ENCODE peak calls at places on chromosomes 6 and 20, in six cellular contexts. L is IMR-90, H is mesendoderm, R is H9, W is trophoblast cell, A is mesenchymal stem cell. E is an unnamed sample.

GRCh38 chr6:35140991-35141720 is at the start of gene TCP11:
- DNase-seq in L (no peak), H (peak), R (peak), W (no peak), A (no peak), E (no peak)

GRCh38 chr6:91485047-91485446 is 898.2 kb upstream of the MAP3K7 start:
- DNase-seq in L (no peak), H (no peak), R (no peak), W (no peak), A (no peak), E (no peak)

GRCh38 chr6:134288538-134289203 is 29.2 kb downstream of the SGK1 start:
- DNase-seq in L (peak), H (no peak), R (no peak), W (peak), A (peak), E (no peak)

GRCh38 chr6:31729515-31729978 is 448 bp upstream of the DDAH2 start:
- DNase-seq in L (peak), H (peak), R (peak), W (peak), A (peak), E (peak)

GRCh38 chr6:10963113-10963512 is 76.3 kb downstream of the SYCP2L start:
- DNase-seq in L (peak), H (no peak), R (no peak), W (no peak), A (no peak), E (no peak)

GRCh38 chr6:135025775-135026174 is 28.8 kb downstream of the HBS1L start:
- DNase-seq in L (no peak), H (no peak), R (no peak), W (no peak), A (no peak), E (no peak)

GRCh38 chr6:146357578-146358340 is 185.9 kb upstream of the RAB32 start:
- DNase-seq in L (peak), H (no peak), R (no peak), W (peak), A (peak), E (no peak)

GRCh38 chr6:55141611-55142010 is 32.7 kb upstream of the HCRTR2 start:
- DNase-seq in L (peak), H (no peak), R (no peak), W (no peak), A (no peak), E (no peak)

GRCh38 chr20:12860619-12861247 is 148.0 kb upstream of the SPTLC3 start:
- DNase-seq in L (no peak), H (no peak), R (no peak), W (no peak), A (no peak), E (no peak)

GRCh38 chr20:62772994-62773858 is 23.0 kb upstream of the MRGBP start:
- DNase-seq in L (peak), H (no peak), R (no peak), W (no peak), A (no peak), E (no peak)

GRCh38 chr20:11676618-11677289 is 240.9 kb upstream of the BTBD3 start:
- DNase-seq in L (peak), H (peak), R (peak), W (peak), A (peak), E (peak)

GRCh38 chr6:1082040-1082935 is 229.6 kb upstream of the FOXQ1 start:
- DNase-seq in L (peak), H (no peak), R (no peak), W (no peak), A (peak), E (no peak)

GRCh38 chr20:36926653-36927200 is 24.8 kb downstream of the SAMHD1 start:
- DNase-seq in L (no peak), H (no peak), R (no peak), W (no peak), A (no peak), E (no peak)

GRCh38 chr6:149922642-149923326 is at the start of gene RAET1G:
- DNase-seq in L (peak), H (peak), R (peak), W (peak), A (peak), E (peak)

GRCh38 chr20:33727115-33727479 is 4.7 kb upstream of the ZNF341 start:
- DNase-seq in L (no peak), H (no peak), R (no peak), W (no peak), A (no peak), E (no peak)

GRCh38 chr6:43078651-43079050 is 2.5 kb downstream of the PTK7 start:
- DNase-seq in L (peak), H (no peak), R (no peak), W (no peak), A (peak), E (no peak)

GRCh38 chr6:168303982-168304751 is 15.4 kb downstream of the DACT2 start:
- DNase-seq in L (no peak), H (no peak), R (no peak), W (no peak), A (no peak), E (no peak)

GRCh38 chr6:33628401-33628964 is 7.4 kb downstream of the ITPR3 start:
- DNase-seq in L (no peak), H (no peak), R (no peak), W (no peak), A (no peak), E (no peak)
- H3K4ac ChIP-seq in L (no peak), H (no peak), R (no peak), W (no peak), A (no peak), E (no peak)

GRCh38 chr6:132487762-132488161 is 25.2 kb downstream of the STX7 start:
- DNase-seq in L (no peak), H (no peak), R (no peak), W (no peak), A (no peak), E (no peak)

GRCh38 chr6:132491303-132491702 is 21.6 kb downstream of the STX7 start:
- DNase-seq in L (peak), H (no peak), R (no peak), W (no peak), A (no peak), E (no peak)

GRCh38 chr6:132490024-132490423 is 22.9 kb downstream of the STX7 start:
- DNase-seq in L (no peak), H (no peak), R (no peak), W (no peak), A (peak), E (no peak)

GRCh38 chr6:132490478-132491204 is 22.3 kb downstream of the STX7 start:
- DNase-seq in L (no peak), H (no peak), R (no peak), W (no peak), A (no peak), E (no peak)

DNA sequence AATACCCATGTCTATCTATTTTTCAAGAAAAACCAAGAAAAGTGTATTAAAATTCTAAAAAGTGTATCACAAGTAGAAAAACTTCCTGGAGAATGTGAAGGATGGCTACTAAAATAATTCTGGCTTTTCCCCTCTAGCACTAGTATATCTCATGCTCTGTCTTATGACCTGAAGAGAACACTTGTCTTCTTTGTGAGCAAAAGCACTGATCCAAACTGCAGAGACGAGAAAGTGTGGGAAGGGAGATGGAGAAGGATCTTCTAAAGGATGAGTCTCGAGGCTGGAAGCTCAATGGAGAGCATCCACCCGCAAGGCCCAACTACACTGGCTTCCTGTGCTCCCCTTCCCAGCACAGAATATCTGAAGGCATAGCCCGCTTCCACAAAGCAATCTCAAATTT is 23.5 kb downstream of the STX7 start:
- DNase-seq in L (no peak), H (no peak), R (no peak), W (no peak), A (no peak), E (no peak)
- H3K4me2 ChIP-seq in L (no peak), H (no peak), R (no peak), W (no peak), A (no peak), E (no peak)

GRCh38 chr20:21102252-21102609 is 3.9 kb downstream of the LINC00237 start:
- DNase-seq in L (no peak), H (peak), R (peak), W (no peak), A (no peak), E (no peak)
- H2BK5ac ChIP-seq in L (no peak), H (no peak), R (no peak), W (no peak), A (no peak), E (no peak)

DNA sequence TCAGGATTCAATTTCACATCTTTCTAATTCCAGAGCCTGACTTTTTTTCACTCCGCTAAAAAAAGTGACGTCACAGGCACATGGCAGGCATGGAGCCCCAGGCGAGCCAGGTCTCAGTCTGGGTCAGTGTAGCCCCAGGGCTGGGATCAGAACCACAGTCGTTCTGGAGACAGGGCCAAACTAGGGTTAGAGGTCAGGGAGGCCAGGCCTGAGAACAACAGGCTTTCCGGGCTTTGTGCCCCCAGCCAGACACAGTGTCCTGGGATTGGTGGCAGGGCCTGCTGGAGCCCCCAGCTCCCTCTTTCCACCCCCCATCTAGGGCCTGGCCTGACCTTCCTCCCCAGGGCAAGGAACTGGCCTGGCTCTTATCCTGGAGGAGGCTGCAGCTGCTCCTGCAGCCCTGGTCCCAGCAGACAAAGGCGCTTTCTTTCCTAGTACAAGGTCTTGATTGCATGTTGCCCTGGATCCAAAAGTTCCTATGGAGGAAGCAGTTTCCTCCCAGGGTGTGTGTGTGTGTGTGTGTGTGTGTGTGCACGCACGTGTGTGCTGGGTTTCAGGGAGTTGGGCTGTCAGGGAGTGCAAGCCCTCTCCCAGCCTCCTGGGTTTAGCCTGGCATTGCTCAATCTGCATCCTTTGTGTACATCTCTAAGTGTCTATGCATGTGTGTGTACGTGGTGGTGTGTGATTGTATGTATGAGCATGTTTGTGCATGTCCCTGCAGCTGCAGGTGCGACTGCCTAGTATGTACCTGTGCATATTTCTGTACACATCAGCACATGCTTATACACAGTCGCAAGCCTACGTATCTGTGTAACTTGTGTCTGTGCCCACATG is 26.5 kb upstream of the EMILIN3 start:
- DNase-seq in L (no peak), H (no peak), R (no peak), W (peak), A (no peak), E (no peak)
- H3K4ac ChIP-seq in L (no peak), H (no peak), R (no peak), W (no peak), A (no peak), E (peak)

GRCh38 chr20:59039233-59039632 is 3.4 kb downstream of the PRELID3B start:
- DNase-seq in L (peak), H (no peak), R (no peak), W (no peak), A (no peak), E (no peak)
- H3K4me2 ChIP-seq in L (no peak), H (no peak), R (no peak), W (no peak), A (no peak), E (no peak)

GRCh38 chr6:139316622-139317317 is 25.0 kb upstream of the TXLNB start:
- DNase-seq in L (no peak), H (no peak), R (no peak), W (no peak), A (no peak), E (no peak)

GRCh38 chr6:139313784-139314545 is 22.2 kb upstream of the TXLNB start:
- DNase-seq in L (peak), H (peak), R (peak), W (no peak), A (no peak), E (no peak)

GRCh38 chr6:139311826-139312225 is 20.0 kb upstream of the TXLNB start:
- DNase-seq in L (peak), H (no peak), R (no peak), W (no peak), A (no peak), E (no peak)

GRCh38 chr6:139308936-139309603 is 17.3 kb upstream of the TXLNB start:
- DNase-seq in L (peak), H (no peak), R (no peak), W (no peak), A (peak), E (no peak)

GRCh38 chr6:139313229-139313628 is 21.4 kb upstream of the TXLNB start:
- DNase-seq in L (no peak), H (peak), R (peak), W (no peak), A (no peak), E (peak)
- H2BK5ac ChIP-seq in L (no peak), H (no peak), R (no peak), W (no peak), A (no peak), E (no peak)

GRCh38 chr6:33789550-33789895 is 593 bp upstream of the LEMD2 start:
- DNase-seq in L (no peak), H (no peak), R (no peak), W (no peak), A (no peak), E (no peak)

GRCh38 chr6:33787954-33788693 is 806 bp downstream of the LEMD2 start:
- DNase-seq in L (peak), H (peak), R (peak), W (peak), A (peak), E (no peak)

GRCh38 chr6:33787336-33787953 is 1.5 kb downstream of the LEMD2 start:
- DNase-seq in L (peak), H (peak), R (no peak), W (peak), A (peak), E (no peak)

GRCh38 chr6:33790306-33790855 is 1.5 kb upstream of the LEMD2 start:
- DNase-seq in L (no peak), H (peak), R (no peak), W (no peak), A (no peak), E (no peak)

DNA sequence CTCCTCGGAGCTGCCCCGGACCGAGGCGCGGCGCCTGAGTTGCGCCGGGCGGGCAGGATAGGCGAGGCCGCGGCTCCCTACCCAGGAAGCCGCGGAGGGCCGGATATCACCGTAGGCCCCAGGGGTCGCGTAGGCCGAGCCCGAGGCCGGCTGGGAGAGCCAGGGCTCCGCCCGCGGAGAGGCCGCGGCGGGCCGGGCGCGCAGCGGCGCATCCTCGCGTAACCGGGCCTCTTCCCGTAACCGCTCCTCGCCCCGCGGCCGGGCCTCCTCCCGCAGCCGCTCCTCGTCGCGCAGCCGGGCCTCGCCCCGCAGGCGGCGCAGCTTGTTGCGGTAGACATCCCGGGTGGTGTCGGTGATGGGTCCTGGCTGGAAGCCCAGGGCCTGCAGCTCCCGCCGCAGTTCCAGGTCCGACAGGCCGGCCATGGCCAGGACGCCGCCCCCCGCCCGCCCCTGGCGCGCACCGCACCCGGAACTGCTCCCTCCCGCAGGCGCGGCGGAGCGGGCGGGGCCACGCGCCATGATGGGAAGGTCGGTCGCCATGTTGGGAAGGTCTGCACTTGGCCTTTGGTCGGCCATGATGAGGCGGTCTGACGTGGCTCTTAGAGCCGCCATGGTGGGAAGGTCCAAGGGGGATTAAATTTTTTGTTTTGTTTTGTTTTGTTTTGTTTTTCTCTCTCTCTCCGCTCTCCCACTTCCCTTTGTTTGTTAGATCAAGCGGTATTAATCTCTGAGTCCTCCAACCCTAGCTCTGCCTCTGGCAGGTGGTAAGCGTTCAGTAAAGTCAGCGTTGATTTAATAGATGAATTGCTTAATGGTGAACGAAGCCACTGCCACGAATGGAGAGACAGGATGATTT is at the start of gene LEMD2:
- DNase-seq in L (peak), H (peak), R (peak), W (peak), A (peak), E (peak)
- H3K4ac ChIP-seq in L (peak), H (peak), R (no peak), W (peak), A (peak), E (no peak)

GRCh38 chr20:35171438-35171752 is 477 bp upstream of the PROCR start:
- DNase-seq in L (no peak), H (no peak), R (no peak), W (no peak), A (no peak), E (no peak)
- H3K4me2 ChIP-seq in L (peak), H (peak), R (peak), W (peak), A (peak), E (peak)

DNA sequence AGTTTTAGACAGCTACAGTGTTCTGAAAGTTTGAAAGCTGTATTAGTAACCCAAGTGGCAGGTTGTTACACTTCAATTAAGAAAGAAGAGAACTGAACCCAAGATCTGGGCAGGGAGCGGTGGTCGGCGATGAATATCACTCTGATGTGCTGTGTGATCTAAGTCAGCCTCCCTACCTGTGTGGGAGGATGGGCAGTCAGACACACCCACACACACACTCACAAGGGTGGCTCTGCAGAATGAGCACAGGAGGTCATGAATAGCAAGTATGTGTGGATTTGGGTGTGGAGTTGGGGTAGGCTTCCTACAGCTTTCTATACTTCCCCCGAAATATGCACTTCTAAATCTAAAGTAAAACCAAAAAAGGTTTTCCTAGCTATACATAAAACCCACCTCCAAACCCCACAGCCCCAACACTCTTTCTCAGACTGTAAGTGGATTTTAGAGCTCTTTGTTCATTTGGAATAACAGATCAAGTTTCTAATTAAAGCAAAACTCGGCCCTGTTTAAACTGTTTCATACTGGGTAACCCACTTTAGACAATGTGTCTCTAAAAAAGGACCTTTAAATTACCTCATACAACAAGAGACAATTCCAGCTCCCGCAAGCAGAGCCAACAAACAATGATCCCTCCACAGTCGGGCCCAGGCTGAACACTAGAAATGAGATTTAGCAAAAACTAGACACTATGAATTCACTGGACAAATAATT is 19.4 kb downstream of the TNFRSF21 start:
- DNase-seq in L (no peak), H (no peak), R (no peak), W (no peak), A (no peak), E (no peak)
- H2BK5ac ChIP-seq in L (no peak), H (no peak), R (no peak), W (no peak), A (no peak), E (no peak)

GRCh38 chr6:4356899-4357659 is 221.7 kb upstream of the ECI2 start:
- DNase-seq in L (no peak), H (no peak), R (no peak), W (no peak), A (no peak), E (no peak)
- H3K4ac ChIP-seq in L (peak), H (no peak), R (no peak), W (no peak), A (peak), E (no peak)